ENCODE peak calls at places on chromosomes 13 and 19, in six cellular contexts. G is MCF 10A, Q is CD14-positive monocyte, E is cardiac muscle cell, Z is tibial nerve, O is foreskin fibroblast. C is an unnamed sample.

GRCh38 chr13:73090116-73090811 is 31.5 kb downstream of the KLF5 start:
- DNase-seq in G (peak), Q (no peak), E (peak), Z (no peak), O (peak), C (no peak)

GRCh38 chr19:14054099-14054498 is 7.8 kb downstream of the PALM3 start:
- DNase-seq in G (no peak), Q (no peak), E (no peak), Z (no peak), O (no peak), C (no peak)

GRCh38 chr13:114145722-114146121 is 13.3 kb upstream of the RASA3 start:
- DNase-seq in G (no peak), Q (no peak), E (no peak), Z (no peak), O (no peak), C (no peak)

GRCh38 chr13:84570831-84571230 is 688.6 kb upstream of the SLITRK1 start:
- DNase-seq in G (no peak), Q (no peak), E (no peak), Z (no peak), O (peak), C (no peak)

GRCh38 chr19:46176116-46176860 is 28.2 kb downstream of the IGFL2 start:
- DNase-seq in G (no peak), Q (no peak), E (no peak), Z (no peak), O (no peak), C (no peak)

GRCh38 chr13:98487016-98487415 is 89.9 kb downstream of the STK24 start:
- DNase-seq in G (no peak), Q (no peak), E (no peak), Z (no peak), O (peak), C (no peak)

GRCh38 chr13:98575009-98575866 is 1.7 kb downstream of the STK24 start:
- DNase-seq in G (peak), Q (no peak), E (no peak), Z (no peak), O (no peak), C (no peak)

GRCh38 chr19:4077800-4078683 is 11.3 kb upstream of the ZBTB7A start:
- DNase-seq in G (peak), Q (no peak), E (peak), Z (peak), O (peak), C (peak)

GRCh38 chr19:35017507-35017906 is 12.8 kb upstream of the SCN1B start:
- DNase-seq in G (no peak), Q (no peak), E (no peak), Z (no peak), O (no peak), C (no peak)

GRCh38 chr19:33374406-33374703 is 846 bp downstream of the CEBPG start:
- DNase-seq in G (peak), Q (no peak), E (no peak), Z (no peak), O (peak), C (no peak)

GRCh38 chr19:8488351-8488750 is 14.1 kb downstream of the PRAM1 start:
- DNase-seq in G (no peak), Q (no peak), E (no peak), Z (no peak), O (no peak), C (no peak)

GRCh38 chr19:2659856-2660432 is 42.5 kb downstream of the GNG7 start:
- DNase-seq in G (no peak), Q (no peak), E (no peak), Z (no peak), O (no peak), C (no peak)

GRCh38 chr19:2665103-2665502 is 37.4 kb downstream of the GNG7 start:
- DNase-seq in G (no peak), Q (no peak), E (no peak), Z (no peak), O (no peak), C (no peak)

GRCh38 chr19:2666344-2666994 is 36.0 kb downstream of the GNG7 start:
- DNase-seq in G (no peak), Q (no peak), E (no peak), Z (no peak), O (no peak), C (no peak)

GRCh38 chr19:2661615-2662014 is 40.9 kb downstream of the GNG7 start:
- DNase-seq in G (no peak), Q (no peak), E (no peak), Z (no peak), O (peak), C (no peak)

GRCh38 chr19:2663920-2664571 is 38.4 kb downstream of the GNG7 start:
- DNase-seq in G (no peak), Q (no peak), E (peak), Z (no peak), O (no peak), C (peak)
- TF ChIP-seq CTCF in G (no peak), Q (peak), E (no peak), Z (no peak), O (peak), C (peak)

GRCh38 chr19:43526884-43527859 is at the start of gene ETHE1:
- DNase-seq in G (peak), Q (no peak), E (peak), Z (peak), O (peak), C (peak)
- TF ChIP-seq CTCF in G (no peak), Q (no peak), E (no peak), Z (no peak), O (no peak), C (no peak)

DNA sequence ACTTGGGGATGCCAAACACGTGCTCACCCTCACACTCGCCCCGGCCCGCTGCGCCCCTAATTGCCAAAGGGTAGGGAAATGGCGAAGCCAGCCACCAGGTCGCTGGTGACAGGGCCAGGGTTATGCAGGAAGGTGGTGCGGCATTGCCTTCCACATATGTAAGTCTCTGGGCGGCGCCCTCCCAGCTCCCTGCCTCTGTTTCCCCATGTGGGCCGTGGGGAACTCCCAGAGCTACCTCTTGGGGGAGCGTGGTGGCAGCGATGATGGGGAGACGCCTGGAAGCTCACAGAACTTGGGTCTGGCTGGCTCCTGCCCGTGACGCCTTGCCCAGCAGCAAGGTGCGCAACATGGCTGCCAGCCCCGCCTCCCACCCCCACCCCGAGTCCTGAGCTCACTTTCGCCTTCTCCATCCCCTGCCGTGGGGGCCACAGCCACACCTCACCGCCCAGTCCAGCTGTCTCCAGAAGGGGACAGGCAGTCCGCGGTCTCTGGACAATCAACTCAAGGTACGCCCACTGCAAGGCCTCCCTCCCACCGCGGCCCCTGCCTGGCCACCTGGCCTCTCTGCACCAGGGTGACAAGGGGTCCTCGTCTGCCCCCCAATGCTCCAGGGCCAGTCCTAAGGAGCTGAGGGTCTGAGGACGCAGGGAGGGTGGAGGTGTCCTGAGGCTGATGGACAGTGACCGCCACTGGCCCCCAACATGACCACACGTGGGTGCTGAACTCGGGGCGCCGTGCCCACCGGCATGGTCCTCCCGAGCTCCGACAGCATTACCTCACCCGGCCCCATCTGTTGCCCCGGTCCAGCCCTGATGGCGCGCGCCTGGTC is 6.6 kb downstream of the C19orf25 start:
- DNase-seq in G (no peak), Q (no peak), E (no peak), Z (no peak), O (no peak), C (no peak)
- TF ChIP-seq CTCF in G (no peak), Q (no peak), E (no peak), Z (no peak), O (no peak), C (no peak)

GRCh38 chr13:34776390-34776981 is 165.6 kb upstream of the NBEA start:
- DNase-seq in G (no peak), Q (no peak), E (no peak), Z (no peak), O (no peak), C (no peak)
- TF ChIP-seq CTCF in G (no peak), Q (no peak), E (no peak), Z (no peak), O (no peak), C (no peak)

DNA sequence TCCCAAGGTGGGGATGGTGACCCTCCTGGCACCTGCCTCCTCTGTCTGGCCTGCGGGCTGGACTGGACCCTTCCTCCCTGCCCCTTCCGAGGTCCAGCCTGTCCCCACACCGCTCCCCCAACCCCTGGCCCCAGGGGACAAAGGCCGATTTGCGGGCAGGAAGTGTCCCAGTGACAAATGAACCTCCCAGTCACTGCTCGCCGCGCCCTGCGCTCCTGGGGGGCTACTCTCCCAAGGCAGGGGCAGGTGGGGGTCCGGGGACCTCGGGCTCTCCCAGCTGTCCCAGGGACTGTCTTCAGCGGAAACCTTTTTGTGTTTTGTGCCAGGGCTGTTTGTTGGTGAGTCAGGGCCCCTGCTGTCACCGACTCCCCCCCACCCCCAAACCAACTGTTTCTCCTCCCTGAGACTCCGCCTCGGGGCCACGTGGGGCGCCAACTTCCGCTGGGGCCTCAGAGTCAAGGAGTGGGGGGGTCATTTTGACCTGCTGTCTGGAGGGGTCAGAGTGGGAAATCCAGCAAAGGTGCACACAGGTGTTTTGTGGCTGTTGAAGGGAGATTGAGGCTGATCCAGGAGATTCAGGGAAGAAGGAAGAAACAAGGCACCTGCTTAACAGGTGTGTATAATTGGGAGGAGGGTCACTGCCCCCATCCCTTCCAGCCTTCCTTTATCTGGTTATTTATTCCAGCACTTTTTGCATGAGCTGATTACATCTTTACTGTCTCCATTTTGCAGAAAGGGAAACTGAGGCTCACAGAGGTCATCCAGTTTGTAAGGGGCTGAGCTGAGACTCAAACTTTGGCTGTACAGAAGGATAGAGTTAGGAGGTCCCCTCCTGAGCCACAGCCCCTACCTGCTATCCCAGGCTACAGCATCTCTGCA is 831 bp downstream of the PGPEP1 start:
- DNase-seq in G (peak), Q (peak), E (peak), Z (peak), O (peak), C (peak)
- TF ChIP-seq CTCF in G (no peak), Q (no peak), E (no peak), Z (no peak), O (no peak), C (no peak)

GRCh38 chr19:48117515-48118330 is 7.1 kb upstream of the PLA2G4C start:
- DNase-seq in G (no peak), Q (no peak), E (no peak), Z (no peak), O (no peak), C (peak)
- TF ChIP-seq CTCF in G (no peak), Q (no peak), E (no peak), Z (no peak), O (no peak), C (no peak)